ENCODE peak calls at places on chromosomes 4 and X, in ten cellular contexts. S, F, P, D, E, W, V, X, Z and R are unnamed samples.

GRCh38 chr4:6591305-6591704 is 16.3 kb downstream of the MAN2B2 start:
- DNase-seq in S (no peak), F (no peak), P (no peak), D (no peak), E (no peak), W (peak), V (no peak), X (peak), Z (no peak), R (no peak)

GRCh38 chr4:103008875-103009729 is 10.4 kb downstream of the SLC9B1 start:
- DNase-seq in S (peak), F (peak), P (peak), D (peak), E (peak), W (peak), V (no peak), X (no peak), Z (peak), R (no peak)

GRCh38 chrX:53262918-53263394 is 18.4 kb downstream of the IQSEC2 start:
- DNase-seq in S (peak), F (no peak), P (peak), D (no peak), E (peak), W (no peak), V (no peak), X (no peak), Z (peak), R (no peak)

GRCh38 chr4:73978886-73979285 is 2.9 kb downstream of the PF4 start:
- DNase-seq in S (peak), F (peak), P (peak), D (no peak), E (peak), W (no peak), V (no peak), X (no peak), Z (peak), R (no peak)

GRCh38 chrX:135596495-135596894 is 76.0 kb downstream of the INTS6L start:
- DNase-seq in S (peak), F (peak), P (peak), D (peak), E (peak), W (peak), V (peak), X (peak), Z (peak), R (no peak)

GRCh38 chr4:8311096-8312068 is 41.8 kb downstream of the HTRA3 start:
- DNase-seq in S (no peak), F (no peak), P (no peak), D (no peak), E (no peak), W (no peak), V (no peak), X (peak), Z (no peak), R (no peak)

GRCh38 chrX:41384041-41384705 is 50.2 kb downstream of the DDX3X start:
- DNase-seq in S (peak), F (peak), P (peak), D (peak), E (peak), W (no peak), V (no peak), X (no peak), Z (peak), R (peak)

GRCh38 chrX:48154796-48155195 is 24.4 kb downstream of the SPACA5B start:
- DNase-seq in S (no peak), F (no peak), P (no peak), D (no peak), E (no peak), W (no peak), V (no peak), X (no peak), Z (no peak), R (no peak)

GRCh38 chr4:100983426-100983825 is 363.9 kb downstream of the PPP3CA start:
- DNase-seq in S (no peak), F (no peak), P (no peak), D (no peak), E (no peak), W (no peak), V (no peak), X (no peak), Z (no peak), R (no peak)

GRCh38 chr4:173169428-173170209 is 1.0 kb downstream of the GALNT7 start:
- DNase-seq in S (peak), F (peak), P (peak), D (peak), E (peak), W (peak), V (peak), X (peak), Z (peak), R (peak)

GRCh38 chr4:123564758-123565346 is 168.3 kb downstream of the SPRY1 start:
- DNase-seq in S (peak), F (peak), P (peak), D (peak), E (peak), W (peak), V (no peak), X (peak), Z (peak), R (no peak)

GRCh38 chr4:181939199-181939945 is 303.8 kb upstream of the TENM3 start:
- DNase-seq in S (peak), F (peak), P (peak), D (no peak), E (peak), W (no peak), V (no peak), X (no peak), Z (peak), R (no peak)

GRCh38 chrX:74449322-74449936 is 28.1 kb downstream of the SLC16A2 start:
- DNase-seq in S (no peak), F (no peak), P (no peak), D (no peak), E (peak), W (no peak), V (no peak), X (no peak), Z (no peak), R (no peak)

GRCh38 chr4:86596802-86597201 is 2.7 kb downstream of the PTPN13 start:
- DNase-seq in S (peak), F (peak), P (peak), D (no peak), E (peak), W (no peak), V (no peak), X (no peak), Z (no peak), R (no peak)

GRCh38 chr4:52861879-52862604 is at the start of gene RASL11B:
- DNase-seq in S (peak), F (peak), P (peak), D (peak), E (peak), W (peak), V (peak), X (peak), Z (peak), R (peak)

GRCh38 chrX:6225307-6226052 is 3.2 kb downstream of the NLGN4X start:
- DNase-seq in S (no peak), F (no peak), P (no peak), D (no peak), E (no peak), W (no peak), V (no peak), X (no peak), Z (no peak), R (no peak)

GRCh38 chr4:58983887-58984286 is 1873.7 kb upstream of the IGFBP7 start:
- DNase-seq in S (no peak), F (no peak), P (no peak), D (no peak), E (no peak), W (no peak), V (no peak), X (no peak), Z (no peak), R (no peak)

GRCh38 chrX:136780241-136780640 is 491 bp downstream of the ARHGEF6 start:
- DNase-seq in S (no peak), F (no peak), P (no peak), D (no peak), E (no peak), W (peak), V (no peak), X (no peak), Z (no peak), R (no peak)

GRCh38 chrX:125998432-125998831 is 167.7 kb downstream of the DCAF12L2 start:
- DNase-seq in S (no peak), F (peak), P (no peak), D (peak), E (no peak), W (no peak), V (no peak), X (no peak), Z (no peak), R (no peak)

GRCh38 chrX:12567857-12568256 is 223.4 kb upstream of the PRPS2 start:
- DNase-seq in S (peak), F (no peak), P (peak), D (peak), E (peak), W (peak), V (no peak), X (no peak), Z (peak), R (no peak)

GRCh38 chr4:154332681-154333421 is 158.7 kb downstream of the DCHS2 start:
- DNase-seq in S (peak), F (peak), P (peak), D (no peak), E (peak), W (peak), V (no peak), X (peak), Z (no peak), R (peak)

GRCh38 chrX:22300130-22300529 is 27.4 kb downstream of the CBLL2 start:
- DNase-seq in S (peak), F (peak), P (peak), D (no peak), E (peak), W (no peak), V (no peak), X (no peak), Z (peak), R (no peak)

GRCh38 chr4:108149588-108150380 is 18.9 kb downstream of the LEF1 start:
- DNase-seq in S (no peak), F (no peak), P (no peak), D (no peak), E (no peak), W (no peak), V (no peak), X (no peak), Z (peak), R (no peak)

GRCh38 chr4:167715176-167715575 is 377.2 kb upstream of the ANXA10 start:
- DNase-seq in S (no peak), F (no peak), P (peak), D (no peak), E (no peak), W (no peak), V (no peak), X (no peak), Z (no peak), R (no peak)

GRCh38 chr4:98619197-98619596 is 39.2 kb downstream of the TSPAN5 start:
- DNase-seq in S (no peak), F (no peak), P (no peak), D (no peak), E (no peak), W (no peak), V (no peak), X (no peak), Z (no peak), R (no peak)

GRCh38 chr4:17578482-17578891 is 1.5 kb downstream of the LAP3 start:
- DNase-seq in S (peak), F (no peak), P (no peak), D (no peak), E (peak), W (peak), V (no peak), X (no peak), Z (no peak), R (no peak)

GRCh38 chr4:113173132-113173531 is 123.7 kb downstream of the ANK2 start:
- DNase-seq in S (no peak), F (no peak), P (no peak), D (no peak), E (no peak), W (no peak), V (no peak), X (no peak), Z (no peak), R (no peak)

GRCh38 chr4:26069218-26069617 is 155.2 kb downstream of the SMIM20 start:
- DNase-seq in S (peak), F (no peak), P (peak), D (no peak), E (peak), W (peak), V (no peak), X (no peak), Z (no peak), R (no peak)

GRCh38 chrX:69073241-69073640 is 92.0 kb downstream of the PJA1 start:
- DNase-seq in S (no peak), F (no peak), P (no peak), D (no peak), E (no peak), W (no peak), V (no peak), X (no peak), Z (no peak), R (no peak)

GRCh38 chrX:13254076-13254785 is 65.6 kb downstream of the ATXN3L start:
- DNase-seq in S (peak), F (peak), P (peak), D (peak), E (peak), W (peak), V (no peak), X (no peak), Z (peak), R (no peak)

GRCh38 chr4:7932333-7932732 is 7.3 kb downstream of the AFAP1 start:
- DNase-seq in S (no peak), F (no peak), P (no peak), D (no peak), E (no peak), W (no peak), V (no peak), X (no peak), Z (peak), R (no peak)

GRCh38 chr4:23163649-23164436 is 471.1 kb downstream of the GBA3 start:
- DNase-seq in S (peak), F (no peak), P (no peak), D (peak), E (peak), W (no peak), V (no peak), X (no peak), Z (no peak), R (no peak)

GRCh38 chrX:125850693-125851092 is 315.4 kb downstream of the DCAF12L2 start:
- DNase-seq in S (no peak), F (no peak), P (no peak), D (no peak), E (no peak), W (no peak), V (no peak), X (no peak), Z (no peak), R (no peak)

GRCh38 chr4:102438873-102439614 is 62.1 kb upstream of the NFKB1 start:
- DNase-seq in S (peak), F (peak), P (peak), D (no peak), E (peak), W (no peak), V (no peak), X (no peak), Z (peak), R (no peak)

GRCh38 chrX:153935326-153935851 is 552 bp upstream of the NAA10 start:
- DNase-seq in S (no peak), F (no peak), P (no peak), D (peak), E (no peak), W (no peak), V (no peak), X (no peak), Z (no peak), R (no peak)

GRCh38 chrX:23788946-23789345 is 6.0 kb downstream of the SAT1 start:
- DNase-seq in S (no peak), F (no peak), P (no peak), D (no peak), E (no peak), W (no peak), V (no peak), X (no peak), Z (no peak), R (no peak)

GRCh38 chr4:10106421-10107039 is 10.1 kb downstream of the WDR1 start:
- DNase-seq in S (peak), F (peak), P (peak), D (no peak), E (peak), W (peak), V (no peak), X (peak), Z (peak), R (peak)
- TF ChIP-seq CTCF in S (no peak), F (no peak), P (no peak), D (no peak), E (no peak), W (no peak), V (no peak), X (no peak), Z (no peak), R (no peak)

DNA sequence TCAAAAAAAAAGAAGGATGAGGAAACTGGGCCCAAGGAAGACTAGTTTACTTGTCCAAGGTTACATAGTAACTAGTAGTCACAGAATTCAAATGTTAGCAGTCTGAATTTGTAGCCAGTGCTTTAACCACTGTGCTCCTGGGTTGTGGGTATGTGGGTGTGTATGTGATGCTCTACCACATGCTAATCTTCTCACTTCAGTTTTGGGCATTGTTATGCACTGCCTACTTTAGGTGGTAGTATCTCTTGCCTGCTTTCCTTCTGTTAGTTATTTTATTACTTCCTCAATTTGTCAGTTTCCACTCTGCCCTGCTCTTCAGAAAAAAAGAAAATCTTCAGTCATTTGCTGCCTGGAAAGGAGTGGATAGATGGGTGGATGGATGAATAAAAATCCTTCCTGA is 219.2 kb downstream of the RPA4 start:
- DNase-seq in S (no peak), F (no peak), P (no peak), D (no peak), E (no peak), W (no peak), V (no peak), X (no peak), Z (no peak), R (no peak)
- TF ChIP-seq CTCF in S (no peak), F (no peak), P (no peak), D (no peak), E (no peak), W (no peak), V (no peak), X (no peak), Z (no peak), R (no peak)

GRCh38 chrX:38805294-38806053 is 4.2 kb downstream of the MID1IP1 start:
- DNase-seq in S (peak), F (peak), P (peak), D (peak), E (peak), W (peak), V (peak), X (peak), Z (peak), R (no peak)
- TF ChIP-seq CTCF in S (no peak), F (no peak), P (no peak), D (no peak), E (no peak), W (no peak), V (no peak), X (no peak), Z (no peak), R (no peak)

GRCh38 chrX:151174581-151175282 is 1.7 kb upstream of the GPR50 start:
- DNase-seq in S (no peak), F (no peak), P (no peak), D (no peak), E (no peak), W (no peak), V (no peak), X (no peak), Z (no peak), R (no peak)
- TF ChIP-seq CTCF in S (no peak), F (no peak), P (no peak), D (no peak), E (no peak), W (no peak), V (no peak), X (no peak), Z (no peak), R (no peak)

GRCh38 chrX:57817302-57817701 is 93.0 kb downstream of the ZXDA start:
- DNase-seq in S (peak), F (no peak), P (peak), D (no peak), E (no peak), W (no peak), V (no peak), X (no peak), Z (peak), R (no peak)
- TF ChIP-seq CTCF in S (no peak), F (no peak), P (peak), D (no peak), E (peak), W (peak), V (no peak), X (peak), Z (peak), R (no peak)